ENCODE peak calls at places on chromosomes 6 and 20, in four cellular contexts. O, A, C and E are unnamed samples.
A peak's percentile ranks its signal among the peaks of the same experiment; 100 is the strongest.

GRCh38 chr20:4726710-4727391 is 5.1 kb downstream of the PRND start:
- DNase-seq in A (peak; percentile 24), O (peak; percentile 82), C (no peak), E (no peak)

GRCh38 chr6:109978174-109979032 is at the start of gene GPR6:
- DNase-seq in O (peak; percentile 34), C (no peak), A (no peak), E (peak; percentile 63)

GRCh38 chr6:139330271-139330670 is 38.5 kb upstream of the TXLNB start:
- DNase-seq in C (no peak), A (no peak), O (no peak), E (no peak)

GRCh38 chr6:118558811-118559217 is 10.7 kb downstream of the PLN start:
- DNase-seq in A (no peak), O (no peak), C (no peak), E (no peak)

GRCh38 chr20:58984691-58985090 is 3.6 kb downstream of the NELFCD start:
- DNase-seq in A (no peak), O (no peak), C (no peak), E (no peak)

GRCh38 chr20:41309817-41310216 is 7.7 kb downstream of the ZHX3 start:
- DNase-seq in A (no peak), O (peak; percentile 85), C (no peak), E (no peak)

GRCh38 chr6:55869731-55870130 is 5.7 kb downstream of the BMP5 start:
- DNase-seq in O (no peak), A (no peak), C (no peak), E (no peak)

GRCh38 chr20:53950031-53950430 is 120.4 kb downstream of the BCAS1 start:
- DNase-seq in O (peak; percentile 18), A (no peak), C (no peak), E (no peak)

GRCh38 chr20:9280654-9281053 is 211.8 kb downstream of the PLCB4 start:
- DNase-seq in A (no peak), C (no peak), O (peak; percentile 21), E (no peak)

GRCh38 chr6:109252261-109253041 is 129.8 kb downstream of the CD164 start:
- DNase-seq in A (no peak), C (no peak), O (no peak), E (no peak)

GRCh38 chr6:34094474-34095135 is 51.3 kb downstream of the GRM4 start:
- DNase-seq in O (no peak), C (no peak), A (no peak), E (no peak)

GRCh38 chr20:37071481-37071911 is 24.3 kb downstream of the RBL1 start:
- DNase-seq in C (no peak), O (peak; percentile 67), A (peak; percentile 24), E (no peak)

GRCh38 chr20:35326021-35326731 is 34.0 kb upstream of the FAM83C start:
- DNase-seq in O (no peak), A (no peak), C (no peak), E (no peak)

GRCh38 chr6:166058064-166058739 is 109.4 kb downstream of the TBXT start:
- DNase-seq in A (no peak), C (no peak), O (peak; percentile 69), E (no peak)

GRCh38 chr6:112337209-112337638 is 9.9 kb upstream of the RFPL4B start:
- DNase-seq in C (peak; percentile 23), A (no peak), O (peak; percentile 83), E (peak; percentile 31)

GRCh38 chr6:141475269-141475668 is 657.5 kb upstream of the GJE1 start:
- DNase-seq in O (peak; percentile 38), A (no peak), C (no peak), E (no peak)

GRCh38 chr6:130093546-130093945 is 75.2 kb downstream of the L3MBTL3 start:
- DNase-seq in O (no peak), A (no peak), C (no peak), E (no peak)

GRCh38 chr6:156630613-156631302 is 146.4 kb upstream of the ARID1B start:
- DNase-seq in O (no peak), C (no peak), A (no peak), E (no peak)

GRCh38 chr6:63560806-63561672 is 11.2 kb upstream of the LOC128125822 start:
- DNase-seq in C (no peak), O (peak; percentile 63), A (no peak), E (no peak)

GRCh38 chr20:14634666-14635065 is 297.3 kb upstream of the FLRT3 start:
- DNase-seq in A (no peak), C (no peak), O (no peak), E (no peak)

GRCh38 chr6:65189344-65189743 is 517.7 kb downstream of the EYS start:
- DNase-seq in A (no peak), O (no peak), C (no peak), E (no peak)

GRCh38 chr6:149061933-149062332 is 255.6 kb upstream of the TAB2 start:
- DNase-seq in C (no peak), A (no peak), O (no peak), E (no peak)

GRCh38 chr6:161245363-161245762 is 28.5 kb downstream of the AGPAT4 start:
- DNase-seq in C (no peak), A (no peak), O (no peak), E (no peak)

GRCh38 chr6:5767471-5767870 is 239.3 kb downstream of the NRN1 start:
- DNase-seq in O (no peak), C (no peak), A (no peak), E (no peak)

GRCh38 chr20:23163562-23163961 is 77.4 kb upstream of the CD93 start:
- DNase-seq in C (no peak), O (no peak), A (no peak), E (no peak)

GRCh38 chr20:8901237-8902025 is 167.5 kb upstream of the PLCB4 start:
- DNase-seq in O (no peak), C (no peak), A (no peak), E (no peak)

GRCh38 chr6:168158280-168158979 is 79.4 kb upstream of the FRMD1 start:
- DNase-seq in C (no peak), A (no peak), O (no peak), E (no peak)
- TF ChIP-seq CHD1 in C (no peak), A (no peak), O (no peak), E (no peak)

GRCh38 chr6:164042212-164042611 is 627.7 kb downstream of the QKI start:
- DNase-seq in A (no peak), C (no peak), O (no peak), E (no peak)

GRCh38 chr6:164037165-164037564 is 622.6 kb downstream of the QKI start:
- DNase-seq in C (no peak), O (no peak), A (no peak), E (no peak)

GRCh38 chr6:164035912-164036485 is 621.5 kb downstream of the QKI start:
- DNase-seq in A (no peak), C (no peak), O (no peak), E (no peak)

GRCh38 chr6:164040994-164041393 is 626.5 kb downstream of the QKI start:
- DNase-seq in C (no peak), O (no peak), A (no peak), E (no peak)

DNA sequence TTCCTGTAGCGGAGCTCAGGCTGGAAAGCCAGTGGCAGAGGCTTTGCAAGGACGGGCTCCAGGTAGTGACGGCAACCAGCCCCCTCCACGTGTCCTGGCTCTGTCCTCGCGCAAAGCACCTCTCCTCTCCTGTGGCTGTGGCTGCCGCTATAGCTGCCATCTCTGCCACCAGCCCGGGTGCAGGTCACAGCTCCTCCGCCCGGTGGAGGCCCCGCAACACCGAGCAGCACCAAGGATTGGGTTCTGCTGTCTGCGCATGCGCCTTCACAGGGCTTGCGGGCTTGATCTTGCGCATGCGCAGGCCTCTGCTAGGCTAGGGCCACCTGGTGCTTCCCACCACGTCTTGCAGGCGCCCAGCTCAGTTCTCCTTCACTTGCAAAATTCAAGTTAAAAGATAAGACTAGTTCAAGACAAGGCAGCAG is 625.4 kb downstream of the QKI start:
- DNase-seq in A (no peak), C (no peak), O (no peak), E (peak; percentile 91)
- TF ChIP-seq CHD1 in A (no peak), C (no peak), O (no peak), E (no peak)

GRCh38 chr20:2315440-2315778 is 19.6 kb downstream of the TGM3 start:
- DNase-seq in C (no peak), A (no peak), O (no peak), E (no peak)

GRCh38 chr20:2323051-2323450 is 27.2 kb downstream of the TGM3 start:
- DNase-seq in A (no peak), O (no peak), C (no peak), E (no peak)

GRCh38 chr20:2326046-2326445 is 30.2 kb downstream of the TGM3 start:
- DNase-seq in C (no peak), O (no peak), A (no peak), E (no peak)

GRCh38 chr20:2316847-2317495 is 21.2 kb downstream of the TGM3 start:
- DNase-seq in A (no peak), O (no peak), C (no peak), E (peak; percentile 13)

GRCh38 chr20:2320813-2321658 is 25.2 kb downstream of the TGM3 start:
- DNase-seq in C (no peak), O (no peak), A (no peak), E (no peak)
- TF ChIP-seq CHD1 in C (no peak), O (no peak), A (no peak), E (no peak)

DNA sequence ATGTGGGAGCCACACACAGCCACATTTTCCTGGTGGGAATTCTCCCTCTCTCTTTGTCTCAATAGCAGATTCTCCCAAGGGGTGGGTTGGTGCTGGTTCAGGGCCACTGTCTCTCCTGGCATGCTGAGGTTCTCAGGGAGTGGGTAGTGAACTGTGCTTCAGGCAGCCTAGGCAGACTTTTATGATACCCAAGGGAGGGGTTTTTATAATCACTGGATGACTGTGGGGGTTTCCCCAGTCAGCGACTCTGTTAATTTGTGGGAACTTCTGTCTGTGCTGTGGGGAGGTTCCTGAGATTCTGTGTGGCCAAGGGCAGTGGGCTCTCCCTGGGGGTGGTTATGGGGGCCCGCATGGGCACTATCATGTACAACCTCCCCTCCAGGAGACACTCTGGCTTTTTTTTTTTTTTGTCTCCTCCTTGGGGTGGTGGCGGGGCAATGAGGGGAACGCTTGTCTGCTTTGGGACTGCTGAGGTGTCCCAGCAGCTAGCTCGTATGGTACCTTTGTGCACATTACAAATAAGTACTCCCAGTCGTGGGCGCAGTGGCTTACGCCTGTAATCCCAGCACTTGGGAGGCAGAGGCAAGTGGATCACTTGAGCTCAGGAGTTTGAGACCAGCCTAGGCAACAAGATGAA is 10.0 kb downstream of the PTK7 start:
- DNase-seq in O (no peak), C (no peak), A (peak; percentile 47), E (no peak)
- TF ChIP-seq CHD1 in O (no peak), C (no peak), A (no peak), E (no peak)

GRCh38 chr20:64211874-64212658 is 43.5 kb upstream of the PCMTD2 start:
- DNase-seq in A (no peak), O (no peak), C (no peak), E (no peak)

GRCh38 chr20:64214113-64214512 is 41.4 kb upstream of the PCMTD2 start:
- DNase-seq in O (no peak), A (no peak), C (no peak), E (no peak)

GRCh38 chr20:64210661-64211369 is 44.7 kb upstream of the PCMTD2 start:
- DNase-seq in O (no peak), A (no peak), C (no peak), E (no peak)

GRCh38 chr20:64214952-64215351 is 40.6 kb upstream of the PCMTD2 start:
- DNase-seq in C (no peak), A (no peak), O (no peak), E (no peak)

DNA sequence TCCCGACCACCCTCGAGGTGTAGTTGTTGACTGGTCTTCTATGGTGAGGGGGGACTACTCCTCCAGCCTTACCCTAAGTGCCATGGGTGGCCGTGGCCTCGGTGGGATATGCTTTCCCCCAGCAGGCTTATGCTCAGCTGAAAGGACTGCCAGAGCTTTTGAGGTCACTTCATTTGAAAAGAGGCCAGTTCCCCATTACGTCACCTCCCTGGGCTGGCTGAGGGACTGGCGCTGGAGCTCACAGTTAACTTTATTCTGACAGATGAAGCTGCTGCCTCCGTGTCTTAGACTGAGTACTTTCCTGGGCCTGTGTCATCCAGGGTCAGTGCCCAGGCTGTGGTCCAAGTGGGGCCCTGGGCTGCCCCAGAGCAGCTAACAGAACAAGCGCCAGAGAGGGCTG is 42.8 kb upstream of the PCMTD2 start:
- DNase-seq in A (no peak), C (no peak), O (peak; percentile 63), E (no peak)
- TF ChIP-seq CHD1 in A (no peak), C (no peak), O (no peak), E (no peak)